ENCODE peak calls at places on chromosomes 1 and 21, in four cellular contexts. B is A549, F is cardiac fibroblast, Z is ovary. T is an unnamed sample.

GRCh38 chr1:231643333-231644237 is 17.0 kb downstream of the DISC1 start:
- DNase-seq in B (no peak), F (no peak), Z (no peak), T (no peak)

GRCh38 chr1:248913933-248914332 is 7.9 kb downstream of the PGBD2 start:
- DNase-seq in B (no peak), F (no peak), Z (no peak), T (no peak)

GRCh38 chr21:41901099-41901498 is 22.0 kb upstream of the PRDM15 start:
- DNase-seq in B (no peak), F (no peak), Z (no peak), T (no peak)

GRCh38 chr1:162003825-162004205 is 19.9 kb downstream of the OLFML2B start:
- DNase-seq in B (no peak), F (peak; percentile 49), Z (no peak), T (no peak)

GRCh38 chr1:25971882-25972180 is 26.0 kb downstream of the PAFAH2 start:
- DNase-seq in B (no peak), F (no peak), Z (no peak), T (no peak)

GRCh38 chr1:158035976-158036583 is 42.6 kb downstream of the KIRREL1 start:
- DNase-seq in B (no peak), F (peak; percentile 81), Z (peak; percentile 71), T (no peak)

GRCh38 chr1:12771186-12771585 is 2.4 kb upstream of the PRAMEF12 start:
- DNase-seq in B (no peak), F (no peak), Z (no peak), T (no peak)

GRCh38 chr1:163188947-163189346 is 13.8 kb downstream of the RGS5 start:
- DNase-seq in B (no peak), F (no peak), Z (no peak), T (no peak)

GRCh38 chr1:5711079-5711478 is 281.1 kb downstream of the NPHP4 start:
- DNase-seq in B (no peak), F (no peak), Z (no peak), T (no peak)

GRCh38 chr1:207174913-207175312 is 70.9 kb downstream of the C4BPA start:
- DNase-seq in B (no peak), F (no peak), Z (no peak), T (no peak)

GRCh38 chr1:85838238-85838637 is 130.0 kb upstream of the ZNHIT6 start:
- DNase-seq in B (no peak), F (no peak), Z (no peak), T (no peak)

GRCh38 chr21:14686466-14687276 is 140.6 kb upstream of the SAMSN1 start:
- DNase-seq in B (no peak), F (no peak), Z (no peak), T (no peak)

GRCh38 chr1:202106340-202107284 is 16.1 kb upstream of the GPR37L1 start:
- DNase-seq in B (peak; percentile 58), F (no peak), Z (no peak), T (no peak)

GRCh38 chr1:155591770-155592169 is 18.2 kb upstream of the MSTO1 start:
- DNase-seq in B (peak; percentile 40), F (peak; percentile 81), Z (no peak), T (peak; percentile 27)

GRCh38 chr1:196501760-196502428 is 106.3 kb downstream of the KCNT2 start:
- DNase-seq in B (no peak), F (no peak), Z (no peak), T (no peak)

GRCh38 chr1:232529747-232530146 is 100.2 kb downstream of the SIPA1L2 start:
- DNase-seq in B (no peak), F (no peak), Z (no peak), T (peak; percentile 36)

GRCh38 chr1:196873385-196873784 is 14.5 kb upstream of the CFHR4 start:
- DNase-seq in B (no peak), F (no peak), Z (no peak), T (no peak)

GRCh38 chr1:20211511-20211931 is 25.2 kb upstream of the PLA2G2C start:
- DNase-seq in B (peak; percentile 31), F (peak; percentile 53), Z (peak; percentile 68), T (no peak)

GRCh38 chr1:53061859-53062714 is at the start of gene PODN:
- DNase-seq in B (no peak), F (peak; percentile 58), Z (peak; percentile 87), T (no peak)

GRCh38 chr1:237953238-237953637 is 62.5 kb upstream of the ZP4 start:
- DNase-seq in B (no peak), F (no peak), Z (no peak), T (no peak)

GRCh38 chr1:111770916-111771315 is 15.2 kb downstream of the DDX20 start:
- DNase-seq in B (no peak), F (no peak), Z (no peak), T (no peak)

GRCh38 chr1:3282186-3282585 is 172.3 kb upstream of the ARHGEF16 start:
- DNase-seq in B (no peak), F (no peak), Z (no peak), T (no peak)

GRCh38 chr1:21966247-21967000 is 10.4 kb upstream of the CELA3B start:
- DNase-seq in B (no peak), F (peak; percentile 25), Z (no peak), T (no peak)

GRCh38 chr1:8681317-8681650 is 136.2 kb downstream of the RERE start:
- DNase-seq in B (no peak), F (no peak), Z (no peak), T (no peak)

GRCh38 chr1:161175771-161176453 is 1.4 kb downstream of the B4GALT3 start:
- DNase-seq in B (no peak), F (no peak), Z (peak; percentile 31), T (no peak)

GRCh38 chr1:228162286-228163003 is 3.2 kb upstream of the IBA57 start:
- DNase-seq in B (no peak), F (peak; percentile 57), Z (no peak), T (no peak)
- TF ChIP-seq CTCF in B (no peak), F (no peak), Z (no peak), T (no peak)

DNA sequence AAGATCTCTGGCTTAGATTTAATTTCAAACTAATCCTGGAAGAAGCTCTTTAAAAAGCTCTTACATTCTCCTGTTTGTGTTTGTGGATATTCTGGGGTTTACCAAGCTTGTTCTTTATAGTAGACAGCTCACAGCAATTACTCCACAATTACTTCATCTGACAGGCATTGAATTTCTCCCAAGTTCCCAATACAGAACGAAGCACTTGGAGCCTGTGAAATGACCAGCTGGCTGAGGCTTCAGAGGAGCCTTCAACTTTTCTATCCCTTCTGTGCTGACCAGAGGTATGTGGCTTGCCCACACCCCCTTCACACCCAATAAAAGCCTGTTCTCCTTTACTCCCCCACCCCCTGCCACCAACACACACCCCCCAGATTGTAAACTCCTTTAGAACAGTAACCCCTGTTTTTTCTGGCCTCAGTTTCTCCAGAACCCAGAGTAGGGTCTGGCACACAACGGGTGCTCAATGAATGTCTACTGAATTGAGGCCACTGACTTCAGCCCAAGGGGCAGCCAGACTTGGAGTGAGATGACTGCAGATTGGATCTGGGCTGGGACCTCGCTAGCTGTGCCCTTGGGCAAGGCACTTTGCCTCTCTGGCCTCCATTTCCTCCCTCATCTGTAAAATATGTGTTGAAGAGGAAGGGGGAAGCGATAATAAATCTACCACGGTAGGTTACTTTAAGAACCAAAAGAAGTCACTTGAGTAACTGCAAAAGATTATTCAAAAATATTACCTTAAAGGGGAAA is 744 bp upstream of the GRHL3 start:
- DNase-seq in B (no peak), F (peak; percentile 59), Z (no peak), T (no peak)
- H3K4me3 ChIP-seq in B (no peak overlapping the region), F (no peak overlapping the region), Z (no peak overlapping the region), T (no peak overlapping the region)

GRCh38 chr1:172826096-172826741 is 167.3 kb downstream of the FASLG start:
- DNase-seq in B (peak; percentile 44), F (peak; percentile 92), Z (no peak), T (no peak)
- TF ChIP-seq CTCF in B (peak; percentile 85), F (peak; percentile 62), Z (no peak), T (peak; percentile 83)

GRCh38 chr21:36321325-36322082 is 1.5 kb downstream of the MORC3 start:
- DNase-seq in B (no peak), F (peak; percentile 22), Z (no peak), T (no peak)
- H3K4me3 ChIP-seq in B (peak overlapping the region; percentile 88), F (peak overlapping the region; percentile 84), Z (peak overlapping the region; percentile 96), T (peak overlapping the region; percentile 89)

GRCh38 chr1:147840909-147841308 is 61.7 kb upstream of the GJA8 start:
- DNase-seq in B (peak; percentile 10), F (no peak), Z (no peak), T (no peak)
- TF ChIP-seq CTCF in B (no peak), F (peak; percentile 35), Z (no peak), T (no peak)

DNA sequence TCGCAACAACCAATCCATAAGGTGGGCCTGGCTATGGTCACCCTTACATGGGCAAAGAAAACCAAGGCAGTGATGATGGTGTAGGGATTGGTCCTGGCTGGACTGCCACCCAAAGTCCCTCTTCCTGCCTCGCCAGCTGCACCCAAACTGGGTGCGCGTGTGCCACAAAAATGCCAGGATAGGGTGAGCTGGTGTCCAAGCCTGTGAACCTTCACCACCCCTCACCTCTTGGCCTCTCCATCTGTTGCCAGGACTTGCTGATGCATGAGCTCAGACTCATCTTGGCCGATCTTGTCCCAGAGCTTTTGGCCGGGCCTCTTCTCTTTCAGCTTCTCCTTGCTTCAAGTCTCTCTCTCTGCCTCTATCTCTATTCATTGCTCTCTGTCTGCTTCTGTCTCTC is 41.8 kb downstream of the FOXD2 start:
- DNase-seq in B (no peak), F (no peak), Z (no peak), T (no peak)
- H3K4me3 ChIP-seq in B (no peak overlapping the region), F (no peak overlapping the region), Z (no peak overlapping the region), T (no peak overlapping the region)

DNA sequence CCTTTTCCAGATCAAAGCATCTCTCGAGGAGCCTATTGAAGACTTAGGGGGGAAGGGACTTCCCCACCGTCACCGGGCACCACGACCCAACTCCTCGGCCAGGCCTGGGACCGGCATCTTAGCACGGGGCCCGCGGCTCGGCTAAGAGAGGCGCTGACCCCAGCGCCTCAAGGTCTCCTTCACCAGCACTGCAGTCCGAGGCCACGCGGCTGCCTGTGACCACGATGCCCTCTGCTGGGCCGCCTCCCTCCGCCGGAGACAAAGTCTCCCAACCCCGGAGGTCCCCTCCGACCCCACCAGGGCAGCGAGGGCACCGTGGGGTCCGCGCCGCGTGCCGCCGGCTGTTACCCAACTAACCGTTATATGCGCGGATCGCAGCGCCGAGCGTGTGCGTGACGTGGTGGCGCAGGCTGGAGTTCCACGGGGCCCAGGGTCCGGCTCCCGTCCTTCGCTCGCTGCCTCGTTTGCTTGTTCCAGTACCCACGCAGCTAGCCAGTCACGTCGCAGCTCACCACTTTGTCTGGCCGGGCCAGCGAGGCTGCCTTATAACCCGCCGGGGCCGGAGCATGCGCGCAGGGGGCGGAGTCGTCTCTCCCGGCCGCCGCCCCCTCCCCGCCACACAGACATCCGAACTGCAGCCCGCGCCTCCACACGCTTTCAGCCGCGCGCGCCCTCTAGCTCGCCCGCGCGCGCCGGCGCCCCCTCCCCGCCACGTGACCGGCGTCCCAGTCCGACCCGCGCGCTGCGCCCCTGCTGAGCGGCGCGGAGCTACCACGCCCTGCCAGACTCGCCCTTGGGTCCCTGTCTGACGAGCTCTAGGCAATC is at the start of gene SLC16A1:
- DNase-seq in B (peak; percentile 67), F (peak; percentile 97), Z (peak; percentile 94), T (peak; percentile 66)
- TF ChIP-seq CTCF in B (peak; percentile 46), F (peak; percentile 28), Z (no peak), T (peak; percentile 61)

T was measured in LNCaP clone FGC.